ENCODE peak calls at places on chromosomes 13 and 19, in eight cellular contexts. V, U, T, Z, L, J, R and N are unnamed samples.

GRCh38 chr19:5795382-5795919 is 4.5 kb upstream of the DUS3L start:
- DNase-seq in U (no peak), R (no peak), J (no peak), L (no peak), T (no peak), Z (no peak), V (no peak), N (no peak)

GRCh38 chr13:91894311-91894710 is 495.9 kb downstream of the GPC5 start:
- DNase-seq in Z (no peak), J (peak), R (peak), T (no peak), L (no peak), U (peak), V (no peak), N (no peak)

GRCh38 chr13:62702502-62702901 is 1286.9 kb upstream of the PCDH20 start:
- DNase-seq in V (no peak), T (no peak), L (no peak), R (no peak), J (no peak), U (no peak), Z (no peak), N (no peak)

GRCh38 chr13:30222253-30222652 is 85.1 kb downstream of the KATNAL1 start:
- DNase-seq in J (no peak), Z (no peak), U (no peak), R (peak), L (no peak), V (no peak), T (no peak), N (no peak)

GRCh38 chr19:52942371-52943133 is 19.3 kb upstream of the ZNF888 start:
- DNase-seq in J (peak), U (peak), Z (peak), T (peak), L (peak), V (peak), R (peak), N (peak)

GRCh38 chr19:45164577-45165335 is 4.0 kb upstream of the NKPD1 start:
- DNase-seq in Z (peak), R (peak), V (peak), T (peak), J (peak), L (peak), U (peak), N (peak)

GRCh38 chr19:11025006-11025405 is 64.2 kb downstream of the SMARCA4 start:
- DNase-seq in L (no peak), Z (no peak), V (no peak), T (no peak), R (no peak), U (no peak), J (no peak), N (no peak)

GRCh38 chr19:7744199-7744786 is 3.0 kb downstream of the CD209 start:
- DNase-seq in Z (no peak), R (no peak), V (no peak), L (no peak), J (no peak), T (no peak), U (no peak), N (no peak)

GRCh38 chr13:52980695-52981094 is 47.9 kb upstream of the OLFM4 start:
- DNase-seq in V (no peak), J (no peak), U (no peak), Z (no peak), R (no peak), T (no peak), L (no peak), N (no peak)

GRCh38 chr19:41696402-41697197 is 8.5 kb upstream of the CEACAM7 start:
- DNase-seq in V (peak), Z (no peak), U (peak), L (peak), R (no peak), J (no peak), T (no peak), N (no peak)

GRCh38 chr19:36579255-36579654 is 6.2 kb upstream of the ZNF529 start:
- DNase-seq in V (no peak), J (no peak), Z (no peak), L (no peak), R (no peak), U (no peak), T (no peak), N (no peak)

GRCh38 chr13:91399189-91400093 is 1.0 kb downstream of the GPC5 start:
- DNase-seq in R (no peak), T (no peak), L (no peak), V (no peak), J (no peak), U (no peak), Z (no peak), N (no peak)

GRCh38 chr19:42255766-42256750 is 1.1 kb upstream of the ERF start:
- DNase-seq in V (no peak), T (peak), U (peak), Z (no peak), R (peak), J (no peak), L (peak), N (peak)

GRCh38 chr13:24323739-24324075 is 14.3 kb downstream of the C1QTNF9 start:
- DNase-seq in Z (no peak), V (no peak), R (no peak), U (no peak), L (no peak), J (no peak), T (no peak), N (no peak)

GRCh38 chr13:110506859-110507566 is 54.5 kb downstream of the RAB20 start:
- DNase-seq in V (no peak), R (peak), L (peak), J (no peak), U (peak), Z (no peak), T (peak), N (peak)

GRCh38 chr19:33767898-33768413 is 28.7 kb upstream of the KCTD15 start:
- DNase-seq in V (no peak), Z (no peak), U (peak), L (no peak), R (peak), T (no peak), J (no peak), N (no peak)

GRCh38 chr19:29299416-29300380 is 86.7 kb upstream of the UQCRFS1 start:
- DNase-seq in L (peak), Z (no peak), V (no peak), U (no peak), J (no peak), R (no peak), T (no peak), N (no peak)

GRCh38 chr13:26221721-26222522 is at the start of gene RNF6:
- DNase-seq in U (peak), J (peak), Z (peak), R (peak), T (peak), L (peak), V (peak), N (peak)
- TF ChIP-seq CTCF in U (no peak), J (no peak), Z (no peak), R (no peak), T (peak), L (no peak), V (no peak), N (no peak)

GRCh38 chr19:13195678-13196077 is 45.5 kb downstream of the IER2 start:
- DNase-seq in U (no peak), V (no peak), L (peak), R (no peak), Z (peak), T (no peak), J (no peak), N (peak)
- TF ChIP-seq CTCF in U (no peak), V (peak), L (peak), R (no peak), Z (peak), T (no peak), J (no peak), N (no peak)

GRCh38 chr13:79340490-79340889 is 65.6 kb downstream of the RBM26 start:
- DNase-seq in L (no peak), V (no peak), R (no peak), Z (no peak), U (no peak), J (no peak), T (no peak), N (no peak)
- TF ChIP-seq CTCF in L (no peak), V (no peak), R (no peak), Z (peak), U (no peak), J (no peak), T (no peak), N (no peak)

GRCh38 chr13:21913010-21913409 is 242.1 kb downstream of the FGF9 start:
- DNase-seq in V (no peak), Z (no peak), R (no peak), T (no peak), J (no peak), U (no peak), L (no peak), N (no peak)
- TF ChIP-seq CTCF in V (no peak), Z (no peak), R (no peak), T (no peak), J (no peak), U (no peak), L (no peak), N (no peak)